ENCODE peak calls at places on chromosomes 12 and 14, in eight cellular contexts. C, H, N, L, P, A, I and D are unnamed samples.

GRCh38 chr12:132341318-132342050 is 12.1 kb upstream of the GALNT9 start:
- DNase-seq in H (no peak), L (no peak), I (no peak), C (no peak), N (no peak), P (no peak), A (no peak), D (no peak)

GRCh38 chr14:34354556-34354955 is 107.5 kb downstream of the SPTSSA start:
- DNase-seq in A (no peak), N (no peak), C (no peak), L (no peak), P (no peak), I (no peak), H (no peak), D (no peak)

GRCh38 chr12:92943482-92944250 is 14.6 kb upstream of the EEA1 start:
- DNase-seq in H (no peak), P (no peak), L (no peak), I (no peak), N (no peak), C (no peak), A (peak), D (no peak)

GRCh38 chr12:106205208-106206069 is 42.4 kb downstream of the CKAP4 start:
- DNase-seq in N (no peak), I (peak), H (no peak), P (peak), L (peak), C (peak), A (no peak), D (no peak)

GRCh38 chr12:30000401-30000800 is 216.7 kb upstream of the TMTC1 start:
- DNase-seq in A (peak), P (no peak), N (no peak), L (no peak), I (no peak), H (no peak), C (peak), D (no peak)

GRCh38 chr12:120422892-120423456 is 14.9 kb upstream of the COX6A1 start:
- DNase-seq in P (no peak), H (no peak), C (no peak), I (no peak), N (no peak), L (no peak), A (no peak), D (no peak)

GRCh38 chr12:81644503-81644902 is 114.6 kb downstream of the PPFIA2 start:
- DNase-seq in H (no peak), A (peak), C (peak), L (no peak), P (peak), I (peak), N (no peak), D (peak)

GRCh38 chr14:102584871-102585869 is 7.3 kb upstream of the RCOR1 start:
- DNase-seq in C (peak), L (no peak), I (peak), H (no peak), N (no peak), A (no peak), P (no peak), D (no peak)

GRCh38 chr12:13175499-13175898 is 21.0 kb upstream of the EMP1 start:
- DNase-seq in A (peak), P (no peak), H (no peak), C (peak), N (no peak), I (no peak), L (no peak), D (peak)

GRCh38 chr12:62533755-62534107 is 67.1 kb downstream of the MON2 start:
- DNase-seq in N (no peak), H (no peak), L (no peak), C (no peak), I (no peak), A (peak), P (no peak), D (no peak)

GRCh38 chr12:114479831-114480230 is 73.9 kb upstream of the TBX5 start:
- DNase-seq in N (no peak), A (no peak), C (peak), I (no peak), L (no peak), H (no peak), P (no peak), D (no peak)